ENCODE peak calls at places on chromosomes 7 and 10, in ten cellular contexts. C is sigmoid colon; G is spleen; R is right lobe of liver; U is CD8-positive, alpha-beta T cell; B is dorsolateral prefrontal cortex; Q is HepG2; Z is neural progenitor cell; S is left ventricle myocardium inferior; M is IMR-90. N is an unnamed sample.

GRCh38 chr10:52979295-52980025 is 206.9 kb upstream of the MBL2 start:
- DNase-seq in Q (no peak), U (no peak), M (no peak), S (no peak), B (no peak), R (no peak), G (no peak), Z (no peak), C (no peak), N (no peak)

GRCh38 chr7:73879977-73880681 is 19.2 kb downstream of the TMEM270 start:
- DNase-seq in Z (no peak), C (no peak), S (peak; percentile 71), U (no peak), B (no peak), G (no peak), Q (peak; percentile 74), M (peak; percentile 53), R (peak; percentile 79), N (no peak)

GRCh38 chr10:12589789-12590188 is 240.4 kb downstream of the CAMK1D start:
- DNase-seq in Z (no peak), C (peak; percentile 9), U (no peak), G (no peak), S (no peak), Q (no peak), M (no peak), B (no peak), R (no peak), N (no peak)

GRCh38 chr7:37333075-37333474 is 115.6 kb downstream of the ELMO1 start:
- DNase-seq in M (no peak), B (no peak), Q (no peak), Z (no peak), S (no peak), U (no peak), R (no peak), C (no peak), G (no peak), N (no peak)

GRCh38 chr7:83053965-83054364 is 108.7 kb downstream of the PCLO start:
- DNase-seq in S (no peak), M (no peak), B (no peak), R (no peak), C (no peak), Z (no peak), Q (no peak), U (no peak), G (no peak), N (no peak)

GRCh38 chr7:39291644-39292411 is 274.4 kb upstream of the YAE1 start:
- DNase-seq in C (no peak), M (no peak), G (no peak), B (no peak), R (no peak), Q (no peak), Z (no peak), S (no peak), U (no peak), N (no peak)

GRCh38 chr7:151664268-151664667 is 144.6 kb upstream of the RHEB start:
- DNase-seq in C (no peak), M (no peak), B (no peak), Q (no peak), G (no peak), S (no peak), R (no peak), Z (no peak), U (no peak), N (no peak)

GRCh38 chr7:120055300-120055699 is 217.7 kb upstream of the KCND2 start:
- DNase-seq in M (peak; percentile 78), G (no peak), Z (no peak), R (no peak), U (no peak), B (no peak), S (no peak), C (no peak), Q (no peak), N (peak; percentile 85)

GRCh38 chr10:89426230-89426868 is 12.0 kb downstream of the IFIT5 start:
- DNase-seq in S (no peak), Q (peak; percentile 41), G (no peak), R (no peak), M (peak; percentile 75), C (no peak), U (no peak), Z (peak; percentile 60), B (no peak), N (peak; percentile 51)

GRCh38 chr10:121988361-121989324 is at the start of gene TACC2:
- DNase-seq in R (no peak), M (no peak), B (no peak), Q (peak; percentile 46), S (no peak), Z (no peak), C (peak; percentile 77), G (no peak), U (no peak), N (no peak)

GRCh38 chr7:88377421-88377820 is 70.7 kb upstream of the STEAP4 start:
- DNase-seq in S (no peak), M (no peak), R (no peak), G (no peak), B (no peak), Q (no peak), Z (peak; percentile 73), U (no peak), C (no peak), N (no peak)

GRCh38 chr10:103053659-103054581 is 135.8 kb downstream of the CNNM2 start:
- DNase-seq in Z (peak; percentile 78), R (peak; percentile 80), B (peak; percentile 76), M (peak; percentile 88), U (peak; percentile 41), S (peak; percentile 44), Q (peak; percentile 96), G (peak; percentile 82), C (peak; percentile 82), N (peak; percentile 88)

GRCh38 chr10:120432209-120432608 is 24.8 kb upstream of the PLPP4 start:
- DNase-seq in S (no peak), G (no peak), U (no peak), Q (no peak), B (no peak), C (no peak), Z (no peak), R (no peak), M (no peak), N (no peak)

GRCh38 chr7:28988818-28989595 is 30.9 kb upstream of the TRIL start:
- DNase-seq in C (peak; percentile 82), M (peak; percentile 93), Z (no peak), S (no peak), G (no peak), Q (no peak), U (no peak), B (no peak), R (no peak), N (peak; percentile 77)

GRCh38 chr7:25087855-25088254 is 37.2 kb downstream of the CYCS start:
- DNase-seq in C (no peak), R (no peak), G (no peak), M (no peak), B (no peak), Q (no peak), Z (no peak), S (no peak), U (no peak), N (no peak)

GRCh38 chr7:73921623-73922528 is 60.9 kb downstream of the TMEM270 start:
- DNase-seq in U (no peak), C (no peak), B (no peak), M (no peak), Z (no peak), S (no peak), Q (no peak), R (no peak), G (peak; percentile 42), N (no peak)

GRCh38 chr10:3783721-3784432 is 1.1 kb downstream of the KLF6 start:
- DNase-seq in G (no peak), S (peak; percentile 80), R (no peak), U (no peak), Q (peak; percentile 86), C (peak; percentile 89), M (peak; percentile 61), B (no peak), Z (peak; percentile 83), N (peak; percentile 39)
- H3K4me3 ChIP-seq in G (peak overlapping the region; percentile 56), S (peak overlapping the region; percentile 87), R (peak overlapping the region; percentile 72), U (peak overlapping the region; percentile 80), Q (peak overlapping the region; percentile 81), C (peak overlapping the region; percentile 95), M (peak overlapping the region; percentile 91), B (peak overlapping the region; percentile 97), Z (peak overlapping the region; percentile 84), N (peak overlapping the region; percentile 98)

GRCh38 chr10:49023752-49024151 is 84.1 kb upstream of the LRRC18 start:
- DNase-seq in U (no peak), M (peak; percentile 30), S (no peak), Q (no peak), C (no peak), B (no peak), G (no peak), Z (no peak), R (no peak), N (no peak)
- H3K27ac ChIP-seq in U (no peak overlapping the region), M (peak overlapping the region; percentile 9), S (peak overlapping the region; percentile 74), Q (no peak overlapping the region), C (peak overlapping the region; percentile 39), B (no peak overlapping the region), G (no peak overlapping the region), Z (no peak overlapping the region), R (no peak overlapping the region), N (no peak overlapping the region)

GRCh38 chr10:3764626-3765375 is 20.2 kb downstream of the KLF6 start:
- DNase-seq in Z (no peak), R (no peak), C (no peak), M (no peak), S (no peak), B (no peak), U (no peak), G (peak; percentile 86), Q (no peak), N (no peak)

GRCh38 chr10:3763852-3764625 is 21.0 kb downstream of the KLF6 start:
- DNase-seq in S (no peak), R (no peak), Z (no peak), Q (no peak), M (peak; percentile 81), C (no peak), G (no peak), B (no peak), U (no peak), N (no peak)

GRCh38 chr10:3761111-3761686 is 23.8 kb downstream of the KLF6 start:
- DNase-seq in Q (no peak), C (no peak), U (no peak), Z (no peak), S (no peak), B (no peak), R (no peak), G (no peak), M (peak; percentile 29), N (no peak)

GRCh38 chr10:3761916-3762708 is 22.9 kb downstream of the KLF6 start:
- DNase-seq in C (no peak), G (no peak), Q (peak; percentile 73), U (no peak), S (no peak), M (peak; percentile 35), R (no peak), B (no peak), Z (peak; percentile 84), N (no peak)

GRCh38 chr10:3763035-3763456 is 22.0 kb downstream of the KLF6 start:
- DNase-seq in R (no peak), B (no peak), Q (no peak), M (peak; percentile 59), G (no peak), S (no peak), Z (no peak), U (no peak), C (no peak), N (no peak)
- H3K4me3 ChIP-seq in R (no peak overlapping the region), B (no peak overlapping the region), Q (no peak overlapping the region), M (no peak overlapping the region), G (no peak overlapping the region), S (no peak overlapping the region), Z (no peak overlapping the region), U (no peak overlapping the region), C (no peak overlapping the region), N (no peak overlapping the region)

GRCh38 chr10:79130846-79131245 is 62.1 kb downstream of the ZMIZ1 start:
- DNase-seq in B (no peak), R (no peak), U (no peak), C (no peak), Q (no peak), G (no peak), S (no peak), M (no peak), Z (peak; percentile 53), N (no peak)
- H3K27ac ChIP-seq in B (no peak overlapping the region), R (no peak overlapping the region), U (no peak overlapping the region), C (no peak overlapping the region), Q (no peak overlapping the region), G (no peak overlapping the region), S (peak overlapping the region; percentile 99), M (peak overlapping the region; percentile 9), Z (no peak overlapping the region), N (no peak overlapping the region)